ENCODE peak calls at places on chromosome 17, in ten cellular contexts. Z is heart right ventricle, V is tibial nerve, H is left colon, O is GM03348, Y is GM10248, A is fibroblast of lung, X is NCI-H2081, K is neural progenitor cell, M is memory B cell. T is an unnamed sample.

GRCh38 chr17:80953471-80954315 is 37.9 kb upstream of the CHMP6 start:
- DNase-seq in Z (no peak), V (no peak), H (peak; percentile 10), O (no peak), Y (no peak), A (no peak), X (no peak), K (peak; percentile 1), M (no peak), T (peak; percentile 69)

GRCh38 chr17:7336240-7337175 is at the start of gene ACAP1:
- DNase-seq in Z (no peak), V (no peak), H (peak; percentile 70), O (no peak), Y (peak; percentile 81), A (no peak), X (no peak), K (no peak), M (peak; percentile 61), T (peak; percentile 27)

GRCh38 chr17:78338860-78339259 is 21.0 kb downstream of the SOCS3 start:
- DNase-seq in Z (no peak), V (no peak), H (peak; percentile 78), O (no peak), Y (peak; percentile 58), A (no peak), X (no peak), K (no peak), M (no peak), T (no peak)

GRCh38 chr17:57356722-57357391 is 100.5 kb downstream of the MSI2 start:
- DNase-seq in Z (no peak), V (no peak), H (no peak), O (no peak), Y (peak; percentile 59), A (peak; percentile 42), X (no peak), K (peak; percentile 74), M (peak; percentile 14), T (no peak)

GRCh38 chr17:1839516-1839915 is 9.7 kb downstream of the RPA1 start:
- DNase-seq in Z (no peak), V (no peak), H (no peak), O (no peak), Y (no peak), A (no peak), X (no peak), K (no peak), M (no peak), T (no peak)

GRCh38 chr17:78409191-78409621 is 30.8 kb downstream of the PGS1 start:
- DNase-seq in Z (no peak), V (no peak), H (peak; percentile 95), O (no peak), Y (no peak), A (no peak), X (peak; percentile 92), K (no peak), M (no peak), T (peak; percentile 57)

GRCh38 chr17:75894049-75894742 is 2.6 kb downstream of the TRIM65 start:
- DNase-seq in Z (no peak), V (no peak), H (no peak), O (no peak), Y (no peak), A (no peak), X (no peak), K (peak; percentile 55), M (no peak), T (peak; percentile 48)

GRCh38 chr17:81934850-81935708 is 2.0 kb downstream of the PYCR1 start:
- DNase-seq in Z (no peak), V (no peak), H (no peak), O (no peak), Y (no peak), A (no peak), X (no peak), K (no peak), M (no peak), T (no peak)

GRCh38 chr17:62098623-62099231 is 33.6 kb upstream of the MED13 start:
- DNase-seq in Z (no peak), V (no peak), H (no peak), O (no peak), Y (peak; percentile 75), A (no peak), X (no peak), K (no peak), M (peak; percentile 13), T (no peak)

GRCh38 chr17:74059471-74059870 is 144.0 kb upstream of the RPL38 start:
- DNase-seq in Z (no peak), V (no peak), H (no peak), O (no peak), Y (no peak), A (no peak), X (peak; percentile 43), K (no peak), M (no peak), T (peak; percentile 58)

GRCh38 chr17:49259663-49260010 is 29.1 kb upstream of the PHOSPHO1 start:
- DNase-seq in Z (peak; percentile 30), V (no peak), H (no peak), O (no peak), Y (no peak), A (no peak), X (no peak), K (no peak), M (no peak), T (peak; percentile 62)

GRCh38 chr17:40121191-40121885 is 433 bp upstream of the MSL1 start:
- DNase-seq in Z (peak; percentile 58), V (no peak), H (no peak), O (peak; percentile 67), Y (peak; percentile 50), A (peak; percentile 51), X (peak; percentile 53), K (peak; percentile 51), M (no peak), T (peak; percentile 92)

GRCh38 chr17:36611345-36612072 is 10.1 kb downstream of the MRM1 start:
- DNase-seq in Z (no peak), V (no peak), H (no peak), O (peak; percentile 62), Y (no peak), A (peak; percentile 87), X (no peak), K (no peak), M (no peak), T (peak; percentile 83)

GRCh38 chr17:19342611-19343255 is 19.8 kb downstream of the B9D1 start:
- DNase-seq in Z (no peak), V (no peak), H (no peak), O (no peak), Y (no peak), A (no peak), X (no peak), K (no peak), M (no peak), T (peak; percentile 75)

GRCh38 chr17:77803726-77804125 is 154.8 kb upstream of the TNRC6C start:
- DNase-seq in Z (no peak), V (no peak), H (no peak), O (no peak), Y (no peak), A (no peak), X (no peak), K (no peak), M (no peak), T (no peak)

GRCh38 chr17:3963214-3964201 is 729 bp downstream of the ATP2A3 start:
- DNase-seq in Z (no peak), V (no peak), H (peak; percentile 60), O (no peak), Y (peak; percentile 67), A (no peak), X (no peak), K (peak; percentile 52), M (peak; percentile 64), T (peak; percentile 78)

GRCh38 chr17:20191066-20191465 is 181.9 kb downstream of the SPECC1 start:
- DNase-seq in Z (no peak), V (no peak), H (no peak), O (no peak), Y (no peak), A (peak; percentile 95), X (no peak), K (no peak), M (no peak), T (no peak)

GRCh38 chr17:74177018-74177450 is 26.4 kb upstream of the RPL38 start:
- DNase-seq in Z (no peak), V (no peak), H (no peak), O (no peak), Y (no peak), A (peak; percentile 40), X (no peak), K (no peak), M (no peak), T (peak; percentile 82)

GRCh38 chr17:12605222-12605621 is 60.5 kb upstream of the MYOCD start:
- DNase-seq in Z (no peak), V (no peak), H (peak; percentile 37), O (peak; percentile 54), Y (no peak), A (peak; percentile 73), X (no peak), K (no peak), M (no peak), T (peak; percentile 47)

GRCh38 chr17:73798111-73798748 is 154.0 kb upstream of the SDK2 start:
- DNase-seq in Z (no peak), V (no peak), H (no peak), O (peak; percentile 50), Y (no peak), A (peak; percentile 94), X (no peak), K (no peak), M (no peak), T (peak; percentile 77)

GRCh38 chr17:82050761-82051641 is 610 bp downstream of the RFNG start:
- DNase-seq in Z (no peak), V (no peak), H (no peak), O (peak; percentile 56), Y (no peak), A (no peak), X (no peak), K (no peak), M (no peak), T (peak; percentile 96)

GRCh38 chr17:21171970-21172510 is 41.9 kb downstream of the TMEM11 start:
- DNase-seq in Z (no peak), V (no peak), H (no peak), O (no peak), Y (peak; percentile 12), A (no peak), X (no peak), K (no peak), M (no peak), T (no peak)

GRCh38 chr17:79674506-79675412 is 56.0 kb upstream of the ENPP7 start:
- DNase-seq in Z (no peak), V (no peak), H (no peak), O (no peak), Y (no peak), A (no peak), X (no peak), K (no peak), M (no peak), T (peak; percentile 37)

GRCh38 chr17:38750312-38751121 is 2.0 kb upstream of the PSMB3 start:
- DNase-seq in Z (no peak), V (no peak), H (peak; percentile 34), O (no peak), Y (no peak), A (no peak), X (peak; percentile 25), K (peak; percentile 75), M (no peak), T (no peak)

GRCh38 chr17:75824050-75824552 is 20.1 kb downstream of the UNC13D start:
- DNase-seq in Z (no peak), V (no peak), H (no peak), O (no peak), Y (no peak), A (no peak), X (no peak), K (no peak), M (no peak), T (no peak)

GRCh38 chr17:73090396-73091202 is 1.9 kb downstream of the SLC39A11 start:
- DNase-seq in Z (no peak), V (no peak), H (no peak), O (no peak), Y (no peak), A (no peak), X (no peak), K (no peak), M (no peak), T (peak; percentile 55)

GRCh38 chr17:8430966-8431365 is 4.7 kb upstream of the NDEL1 start:
- DNase-seq in Z (peak; percentile 56), V (no peak), H (no peak), O (peak; percentile 82), Y (no peak), A (peak; percentile 87), X (no peak), K (peak; percentile 20), M (no peak), T (peak; percentile 91)

GRCh38 chr17:38897671-38898290 is 27.6 kb upstream of the LASP1NB start:
- DNase-seq in Z (no peak), V (no peak), H (no peak), O (no peak), Y (no peak), A (no peak), X (peak; percentile 11), K (peak; percentile 2), M (no peak), T (peak; percentile 74)

T was measured in osteoblast.